ENCODE peak calls at places on chromosomes 12 and 14, in four cellular contexts. B is activated CD4-positive, alpha-beta T cell treated with anti-CD3 and anti-CD28 coated beads for 48 hours; Z is AG20443; T is T-helper 1 cell. J is an unnamed sample.

GRCh38 chr14:102221026-102221425 is 81.3 kb downstream of the WDR20 start:
- DNase-seq in B (no peak), Z (peak), T (no peak), J (no peak)

GRCh38 chr12:67524861-67525499 is 123.6 kb upstream of the DYRK2 start:
- DNase-seq in B (no peak), Z (no peak), T (no peak), J (peak)

GRCh38 chr12:107398101-107398500 is 287.5 kb upstream of the PWP1 start:
- DNase-seq in B (no peak), Z (no peak), T (no peak), J (no peak)

GRCh38 chr12:121314441-121314840 is 17.9 kb upstream of the CAMKK2 start:
- DNase-seq in B (no peak), Z (no peak), T (no peak), J (no peak)

GRCh38 chr12:31214626-31215520 is 111.1 kb downstream of the SINHCAF start:
- DNase-seq in B (no peak), Z (no peak), T (no peak), J (no peak)

GRCh38 chr12:70154960-70155589 is 88.2 kb upstream of the CNOT2 start:
- DNase-seq in B (no peak), Z (no peak), T (no peak), J (peak)

GRCh38 chr14:35821546-35822411 is 4.4 kb upstream of the BRMS1L start:
- DNase-seq in B (no peak), Z (peak), T (no peak), J (peak)

GRCh38 chr12:11863988-11864387 is 206.8 kb upstream of the BCL2L14 start:
- DNase-seq in B (no peak), Z (peak), T (no peak), J (no peak)

GRCh38 chr12:127649951-127650350 is 617.0 kb upstream of the TMEM132C start:
- DNase-seq in B (no peak), Z (no peak), T (no peak), J (no peak)

GRCh38 chr12:8668441-8668840 is 5.8 kb upstream of the MFAP5 start:
- DNase-seq in B (no peak), Z (no peak), T (no peak), J (no peak)

GRCh38 chr12:78028426-78028825 is 197.7 kb downstream of the NAV3 start:
- DNase-seq in B (no peak), Z (no peak), T (no peak), J (no peak)

GRCh38 chr12:89889051-89889450 is 180.4 kb upstream of the ATP2B1 start:
- DNase-seq in B (no peak), Z (peak), T (no peak), J (no peak)

GRCh38 chr12:95700316-95700785 is 90.2 kb downstream of the NTN4 start:
- DNase-seq in B (peak), Z (peak), T (no peak), J (no peak)

GRCh38 chr14:22326001-22326400 is 263.0 kb downstream of the DAD1 start:
- DNase-seq in B (no peak), Z (no peak), T (no peak), J (no peak)

GRCh38 chr14:20381341-20381740 is 32.0 kb downstream of the TEP1 start:
- DNase-seq in B (no peak), Z (no peak), T (no peak), J (no peak)

J was measured in NCI-H69.